ENCODE peak calls at places on chromosomes 1 and 21, in ten cellular contexts. N is RWPE2, E is uterus, H is psoas muscle, B is WERI-Rb-1, W is MM.1S, K is breast epithelium, C is lung, A is neural progenitor cell, Y is BE2C. V is an unnamed sample. For H3K27me3, the result is how much of the 10 kb centered on the place peaks cover.

GRCh38 chr1:89781494-89782126 is 39.2 kb upstream of the LRRC8D start:
- DNase-seq in N (no peak), E (no peak), H (no peak), B (no peak), W (no peak), K (no peak), C (no peak), A (no peak), Y (no peak), V (peak)

GRCh38 chr1:47440849-47441170 is 3.0 kb downstream of the FOXD2 start:
- DNase-seq in N (no peak), E (no peak), H (no peak), B (no peak), W (no peak), K (no peak), C (no peak), A (no peak), Y (no peak), V (no peak)

GRCh38 chr1:198829948-198830347 is 191.1 kb downstream of the PTPRC start:
- DNase-seq in N (no peak), E (no peak), H (no peak), B (no peak), W (no peak), K (no peak), C (no peak), A (peak), Y (no peak), V (no peak)

GRCh38 chr21:25385912-25386474 is 221.3 kb downstream of the MRPL39 start:
- DNase-seq in N (no peak), E (no peak), H (no peak), B (no peak), W (peak), K (no peak), C (no peak), A (peak), Y (no peak), V (peak)

GRCh38 chr1:154935749-154936415 is 637 bp downstream of the PMVK start:
- DNase-seq in N (no peak), E (no peak), H (no peak), B (no peak), W (no peak), K (no peak), C (no peak), A (no peak), Y (no peak), V (no peak)

GRCh38 chr1:17168480-17168878 is 36.4 kb upstream of the PADI1 start:
- DNase-seq in N (no peak), E (no peak), H (no peak), B (no peak), W (no peak), K (no peak), C (no peak), A (no peak), Y (no peak), V (no peak)

GRCh38 chr1:39102537-39103320 is 76.6 kb downstream of the NDUFS5 start:
- DNase-seq in N (no peak), E (no peak), H (no peak), B (peak), W (peak), K (peak), C (peak), A (peak), Y (peak), V (peak)

GRCh38 chr1:26275580-26276431 is 4.1 kb upstream of the SH3BGRL3 start:
- DNase-seq in N (peak), E (peak), H (peak), B (peak), W (peak), K (peak), C (peak), A (peak), Y (peak), V (no peak)

GRCh38 chr1:246930830-246931548 is 759 bp downstream of the AHCTF1 start:
- DNase-seq in N (peak), E (peak), H (peak), B (peak), W (peak), K (peak), C (peak), A (no peak), Y (peak), V (peak)

GRCh38 chr1:229717774-229718173 is 91.7 kb downstream of the URB2 start:
- DNase-seq in N (no peak), E (no peak), H (no peak), B (no peak), W (peak), K (no peak), C (no peak), A (no peak), Y (peak), V (no peak)

GRCh38 chr1:209063816-209064664 is 519.5 kb upstream of the CAMK1G start:
- DNase-seq in N (no peak), E (no peak), H (no peak), B (no peak), W (no peak), K (no peak), C (no peak), A (no peak), Y (peak), V (peak)

GRCh38 chr1:171645553-171646336 is 6.7 kb downstream of the MYOC start:
- DNase-seq in N (no peak), E (peak), H (peak), B (peak), W (no peak), K (peak), C (peak), A (no peak), Y (peak), V (no peak)

GRCh38 chr1:153353226-153353947 is 4.3 kb upstream of the S100A9 start:
- DNase-seq in N (no peak), E (no peak), H (no peak), B (peak), W (no peak), K (peak), C (no peak), A (peak), Y (peak), V (no peak)

GRCh38 chr1:150563340-150564038 is 14.3 kb downstream of the ADAMTSL4 start:
- DNase-seq in N (no peak), E (peak), H (no peak), B (no peak), W (peak), K (peak), C (peak), A (no peak), Y (peak), V (peak)

GRCh38 chr1:233355841-233356704 is 28.5 kb downstream of the MAP3K21 start:
- DNase-seq in N (no peak), E (no peak), H (no peak), B (no peak), W (no peak), K (no peak), C (no peak), A (no peak), Y (no peak), V (peak)

GRCh38 chr1:44485229-44485932 is 80.3 kb downstream of the RNF220 start:
- DNase-seq in N (no peak), E (peak), H (no peak), B (no peak), W (no peak), K (no peak), C (no peak), A (no peak), Y (no peak), V (peak)

GRCh38 chr21:30839304-30839703 is 9.7 kb upstream of the KRTAP7-1 start:
- DNase-seq in N (no peak), E (no peak), H (no peak), B (peak), W (peak), K (no peak), C (no peak), A (peak), Y (peak), V (no peak)

GRCh38 chr1:32580348-32581017 is 41.3 kb downstream of the ZBTB8A start:
- DNase-seq in N (no peak), E (no peak), H (no peak), B (no peak), W (no peak), K (no peak), C (no peak), A (peak), Y (no peak), V (no peak)

GRCh38 chr1:2203671-2204383 is 9.3 kb upstream of the FAAP20 start:
- DNase-seq in N (no peak), E (no peak), H (no peak), B (no peak), W (no peak), K (no peak), C (no peak), A (no peak), Y (no peak), V (no peak)

GRCh38 chr1:29837306-29837646 is 601.0 kb downstream of the PTPRU start:
- DNase-seq in N (no peak), E (no peak), H (no peak), B (no peak), W (no peak), K (no peak), C (no peak), A (no peak), Y (no peak), V (no peak)

GRCh38 chr1:64246294-64246917 is 43.0 kb downstream of the UBE2U start:
- DNase-seq in N (no peak), E (no peak), H (no peak), B (no peak), W (peak), K (no peak), C (no peak), A (peak), Y (no peak), V (no peak)

GRCh38 chr21:42156690-42157605 is 62.0 kb upstream of the ABCG1 start:
- DNase-seq in N (no peak), E (no peak), H (no peak), B (peak), W (no peak), K (peak), C (no peak), A (peak), Y (peak), V (no peak)

DNA sequence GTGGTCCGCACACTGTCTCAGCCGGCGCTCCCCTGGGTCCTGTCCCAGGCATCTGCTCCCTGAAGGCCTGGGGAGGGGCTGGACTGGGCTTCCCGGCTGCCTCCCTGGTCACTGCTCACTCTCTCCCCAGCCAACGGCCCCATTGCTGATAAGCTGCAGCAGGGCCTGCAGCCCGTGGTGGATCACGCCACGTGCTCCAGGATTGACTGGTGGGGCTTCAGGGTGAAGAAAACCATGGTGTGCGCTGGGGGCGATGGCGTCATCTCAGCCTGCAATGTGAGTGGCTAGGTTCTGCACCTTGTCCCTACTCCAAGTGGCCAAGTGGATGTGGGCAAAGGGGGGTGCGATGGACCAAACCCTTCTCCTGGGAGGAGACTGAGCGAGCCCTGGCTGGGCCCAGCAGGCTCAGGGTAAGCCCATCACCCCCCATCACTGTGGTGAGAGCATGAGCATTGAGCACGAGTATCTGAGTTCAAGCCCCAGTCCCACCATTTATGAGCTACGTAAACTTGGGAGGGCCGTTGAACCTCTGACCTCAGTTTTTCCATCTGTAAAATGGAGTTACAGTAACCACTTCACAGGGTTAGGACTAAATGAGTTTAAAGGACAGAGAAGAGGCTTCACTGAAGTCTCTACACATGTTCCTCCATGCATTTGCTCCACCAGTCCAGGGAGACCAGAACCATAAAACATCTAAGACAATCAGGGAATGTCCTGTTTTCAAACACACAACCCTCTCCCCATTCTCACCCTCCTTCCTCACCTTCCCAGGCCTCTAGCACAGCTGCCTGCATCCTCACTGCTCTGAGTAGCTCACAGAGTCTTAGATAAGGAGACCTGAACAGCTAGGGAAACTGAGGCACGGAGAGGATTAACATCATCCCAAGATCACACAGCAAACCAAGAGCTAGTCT is 6.5 kb downstream of the CTRC start:
- DNase-seq in N (no peak), E (no peak), H (no peak), B (no peak), W (no peak), K (no peak), C (no peak), A (no peak), Y (peak), V (no peak)
- H3K4me3 ChIP-seq in N (no peak), E (no peak), H (no peak), B (no peak), W (no peak), K (no peak), C (no peak), A (no peak), Y (no peak), V (no peak)

GRCh38 chr1:85279463-85280080 is 3.1 kb upstream of the BCL10 start:
- DNase-seq in N (no peak), E (no peak), H (no peak), B (no peak), W (no peak), K (no peak), C (no peak), A (no peak), Y (no peak), V (no peak)
- TF ChIP-seq CTCF in N (no peak), E (no peak), H (no peak), B (no peak), W (no peak), K (no peak), C (no peak), A (no peak), Y (no peak), V (no peak)

DNA sequence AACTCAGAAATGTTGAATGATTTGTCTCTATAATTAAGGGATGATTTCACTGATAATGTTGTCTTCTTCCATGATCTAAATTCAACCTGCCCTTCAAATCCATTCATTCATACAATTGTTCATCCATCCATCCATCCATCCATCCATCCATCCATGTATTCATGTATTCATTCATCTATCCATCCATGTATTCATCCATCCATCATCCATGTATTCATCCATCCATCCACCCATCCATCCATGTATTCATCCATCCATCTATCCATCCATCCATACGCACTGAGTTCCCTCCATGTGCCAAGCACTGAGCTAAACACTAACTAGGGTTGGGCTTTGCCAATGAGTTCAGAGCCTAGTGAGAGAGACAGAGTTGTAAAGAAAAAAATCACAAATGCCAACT is 92.2 kb upstream of the ERG start:
- DNase-seq in N (no peak), E (no peak), H (no peak), B (no peak), W (no peak), K (no peak), C (no peak), A (no peak), Y (no peak), V (no peak)
- H3K27me3 ChIP-seq in N (under half), E (under half), H (under half), B (under half), W (under half), K (under half), C (under half), A (under half), Y (under half), V (under half)

GRCh38 chr1:161068306-161069200 is 1.1 kb downstream of the ARHGAP30 start:
- DNase-seq in N (no peak), E (no peak), H (peak), B (no peak), W (peak), K (no peak), C (peak), A (no peak), Y (no peak), V (peak)
- H3K4me3 ChIP-seq in N (no peak), E (no peak), H (peak), B (no peak), W (peak), K (peak), C (peak), A (no peak), Y (no peak), V (peak)

GRCh38 chr1:10253755-10254154 is 43.4 kb downstream of the KIF1B start:
- DNase-seq in N (no peak), E (no peak), H (no peak), B (peak), W (peak), K (no peak), C (peak), A (no peak), Y (no peak), V (no peak)
- TF ChIP-seq CTCF in N (no peak), E (no peak), H (no peak), B (no peak), W (no peak), K (no peak), C (no peak), A (no peak), Y (no peak), V (no peak)

V was measured in GM06990.